ENCODE peak calls at places on chromosomes 12 and 14, in seven cellular contexts. B is GM12891, Y is H1, U is GM12878, C is GM12892, W is SK-N-SH, O is HepG2. G is an unnamed sample.

GRCh38 chr14:35046751-35047536 is 872 bp downstream of the FAM177A1 start:
- DNase-seq in B (no peak), C (peak), Y (no peak), O (peak), U (no peak), W (no peak), G (no peak)

GRCh38 chr14:99982449-99983250 is 82.6 kb upstream of the EVL start:
- DNase-seq in Y (peak), C (peak), O (peak), W (peak), U (peak), B (peak), G (peak)

GRCh38 chr12:10381912-10382628 is 7.8 kb downstream of the KLRK1 start:
- DNase-seq in W (no peak), B (no peak), Y (no peak), U (no peak), C (no peak), O (no peak), G (no peak)

GRCh38 chr12:116968986-116969385 is 58.2 kb downstream of the FBXW8 start:
- DNase-seq in B (no peak), Y (no peak), U (no peak), W (no peak), C (no peak), O (no peak), G (no peak)

GRCh38 chr14:74599201-74599809 is 12.7 kb downstream of the LTBP2 start:
- DNase-seq in W (no peak), C (no peak), O (no peak), Y (no peak), B (no peak), U (no peak), G (no peak)

GRCh38 chr12:4274396-4274959 is 916 bp downstream of the CCND2 start:
- DNase-seq in W (no peak), B (no peak), U (no peak), C (no peak), Y (no peak), O (no peak), G (peak)

GRCh38 chr12:124394462-124395128 is 99.7 kb downstream of the RFLNA start:
- DNase-seq in C (no peak), O (no peak), Y (no peak), B (no peak), U (no peak), W (no peak), G (no peak)

GRCh38 chr14:25988536-25988935 is 609.3 kb downstream of the NOVA1 start:
- DNase-seq in Y (no peak), U (no peak), O (no peak), B (no peak), C (no peak), W (no peak), G (no peak)

GRCh38 chr14:73591690-73592448 is at the start of gene ACOT4:
- DNase-seq in W (peak), B (peak), U (no peak), C (peak), O (no peak), Y (no peak), G (no peak)

GRCh38 chr14:28635387-28635786 is 131.2 kb upstream of the FOXG1 start:
- DNase-seq in W (no peak), B (no peak), C (no peak), Y (no peak), U (no peak), O (peak), G (peak)

GRCh38 chr12:58564721-58565120 is 355.6 kb downstream of the LRIG3 start:
- DNase-seq in B (no peak), U (no peak), C (no peak), W (no peak), O (no peak), Y (no peak), G (no peak)

GRCh38 chr14:85443001-85443400 is 86.9 kb upstream of the FLRT2 start:
- DNase-seq in O (no peak), Y (no peak), W (no peak), U (no peak), C (no peak), B (no peak), G (no peak)
- TF ChIP-seq TAF1 in O (no peak), Y (no peak), W (no peak), U (no peak), C (no peak), B (no peak), G (no peak)

GRCh38 chr12:131273291-131273845 is 319.7 kb downstream of the ADGRD1 start:
- DNase-seq in W (no peak), U (no peak), B (no peak), C (no peak), Y (no peak), O (no peak), G (no peak)
- TF ChIP-seq TAF1 in W (no peak), U (no peak), B (no peak), C (no peak), Y (no peak), O (no peak), G (no peak)

GRCh38 chr12:114684098-114684869 is at the start of gene TBX3:
- DNase-seq in W (peak), B (no peak), O (peak), C (no peak), Y (peak), U (no peak), G (peak)
- TF ChIP-seq TAF1 in W (peak), B (no peak), O (peak), C (no peak), Y (peak), U (no peak), G (peak)

DNA sequence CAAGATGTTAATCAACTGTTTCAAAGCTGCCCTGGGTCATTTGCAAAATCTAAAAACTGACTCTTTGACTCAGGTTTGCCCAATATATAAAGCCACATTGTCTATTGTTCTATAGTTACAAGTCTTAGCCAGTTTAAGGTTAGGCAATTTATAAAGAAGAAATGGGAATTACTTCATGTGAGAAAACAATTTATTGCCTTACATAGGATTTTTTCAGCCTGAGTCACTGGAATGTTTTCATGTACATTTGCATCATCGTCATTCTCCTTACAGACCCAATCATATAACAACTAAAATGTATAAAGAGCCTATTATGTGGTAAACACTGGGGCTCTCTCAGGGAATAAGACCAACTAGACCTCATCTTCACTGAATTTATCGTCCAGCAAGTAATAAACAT is 100.3 kb upstream of the PLEKHG7 start:
- DNase-seq in Y (no peak), W (no peak), C (no peak), O (no peak), U (no peak), B (no peak), G (no peak)
- TF ChIP-seq TAF1 in Y (no peak), W (no peak), C (no peak), O (no peak), U (no peak), B (no peak), G (no peak)

GRCh38 chr12:3200032-3200617 is 122.9 kb downstream of the TSPAN9 start:
- DNase-seq in C (no peak), W (peak), Y (peak), U (no peak), O (no peak), B (no peak), G (no peak)

GRCh38 chr12:3201741-3202500 is 124.7 kb downstream of the TSPAN9 start:
- DNase-seq in Y (no peak), W (no peak), B (no peak), O (no peak), U (no peak), C (no peak), G (no peak)

GRCh38 chr12:3200779-3201738 is 123.9 kb downstream of the TSPAN9 start:
- DNase-seq in B (no peak), C (no peak), O (no peak), Y (no peak), W (peak), U (no peak), G (no peak)

GRCh38 chr12:3197131-3197818 is 120.1 kb downstream of the TSPAN9 start:
- DNase-seq in U (no peak), C (no peak), O (peak), W (no peak), Y (no peak), B (no peak), G (no peak)

GRCh38 chr12:3199551-3200031 is 122.4 kb downstream of the TSPAN9 start:
- DNase-seq in C (no peak), W (peak), Y (no peak), U (no peak), O (no peak), B (no peak), G (no peak)
- TF ChIP-seq TAF1 in C (no peak), W (no peak), Y (no peak), U (no peak), O (no peak), B (no peak), G (no peak)

GRCh38 chr12:94792690-94793089 is 142.3 kb upstream of the TMCC3 start:
- DNase-seq in U (no peak), Y (no peak), C (no peak), W (no peak), B (no peak), O (no peak), G (no peak)

GRCh38 chr12:94798107-94798506 is 147.8 kb upstream of the TMCC3 start:
- DNase-seq in B (no peak), O (no peak), W (no peak), Y (no peak), C (no peak), U (no peak), G (no peak)

GRCh38 chr12:94795053-94795452 is 144.7 kb upstream of the TMCC3 start:
- DNase-seq in O (no peak), U (no peak), W (no peak), C (no peak), Y (no peak), B (no peak), G (no peak)

GRCh38 chr12:94793191-94793595 is 142.8 kb upstream of the TMCC3 start:
- DNase-seq in W (no peak), C (no peak), Y (no peak), U (no peak), B (no peak), O (no peak), G (no peak)

DNA sequence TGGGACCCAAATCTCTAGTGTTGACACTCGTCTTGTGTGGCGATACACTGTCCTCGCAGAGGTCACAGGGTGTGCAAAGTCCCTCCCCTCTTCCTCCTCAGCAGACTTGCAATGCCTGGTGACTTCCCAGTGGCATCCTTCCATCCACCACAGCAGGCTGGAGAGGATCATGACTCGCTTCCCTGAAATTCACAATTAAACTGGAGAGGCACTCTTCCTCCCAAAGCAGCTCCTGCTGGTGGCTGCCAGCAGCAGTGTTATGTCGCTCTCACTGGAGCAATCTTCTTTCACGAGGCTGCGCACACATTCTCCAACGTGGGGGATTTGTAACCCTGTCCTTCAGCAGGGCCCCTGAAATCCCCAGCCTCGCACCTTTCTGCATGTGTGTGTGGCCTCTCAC is 145.2 kb upstream of the TMCC3 start:
- DNase-seq in B (no peak), W (no peak), O (no peak), Y (no peak), U (no peak), C (no peak), G (no peak)
- TF ChIP-seq TAF1 in B (no peak), W (no peak), O (no peak), Y (no peak), U (no peak), C (no peak), G (no peak)

DNA sequence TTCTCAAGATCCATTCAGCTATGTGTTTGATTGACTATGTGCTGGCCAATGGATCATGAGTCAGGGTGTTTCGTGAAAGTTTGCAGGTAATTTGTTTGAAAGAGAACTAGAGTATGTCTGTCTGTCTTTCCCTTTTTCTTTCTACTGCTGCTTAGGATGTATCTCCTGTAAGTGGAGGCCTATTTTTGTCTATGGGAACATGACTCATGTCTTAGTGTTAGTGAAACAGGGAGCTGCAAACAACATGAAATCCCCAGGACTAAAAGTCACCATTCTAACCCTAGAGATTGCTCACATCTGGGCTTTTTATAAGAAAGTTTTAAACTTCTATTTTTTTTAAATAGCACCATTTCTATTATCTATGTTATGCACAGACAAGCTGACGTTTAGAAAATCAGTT is 333.0 kb downstream of the CCER1 start:
- DNase-seq in Y (no peak), B (no peak), W (no peak), O (no peak), U (no peak), C (no peak), G (no peak)
- TF ChIP-seq TAF1 in Y (no peak), B (no peak), W (no peak), O (no peak), U (no peak), C (no peak), G (no peak)

DNA sequence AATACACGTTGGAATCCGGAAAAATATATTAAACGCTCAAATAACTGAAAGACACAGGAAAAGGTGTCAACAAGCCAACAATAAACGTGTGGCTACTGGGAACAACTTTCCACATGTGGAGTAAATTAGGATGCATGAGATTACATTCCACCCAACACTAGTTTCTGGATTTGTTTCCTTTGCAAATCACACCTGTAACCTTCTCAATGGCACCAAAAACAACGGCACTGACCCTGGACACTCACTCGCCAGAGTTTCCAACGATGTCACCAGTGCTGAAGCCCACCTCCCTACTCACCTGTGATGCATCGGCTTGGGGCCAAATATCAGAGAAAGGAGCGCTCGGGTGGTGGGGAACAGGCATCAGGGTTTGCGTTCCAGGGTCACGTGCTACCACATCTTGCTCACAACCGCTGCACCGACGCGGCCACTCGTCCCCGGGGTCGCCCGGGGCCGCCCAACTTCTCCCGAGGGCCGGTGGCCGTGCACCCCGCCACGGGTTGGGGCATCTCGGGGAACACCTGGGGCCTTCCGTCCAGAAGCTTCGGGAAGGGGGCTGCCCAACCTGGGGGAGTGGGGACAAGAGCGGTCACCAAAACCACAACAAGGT is 625 bp downstream of the PRDM4 start:
- DNase-seq in B (no peak), C (no peak), Y (no peak), O (peak), W (peak), U (no peak), G (no peak)
- TF ChIP-seq TAF1 in B (no peak), C (no peak), Y (peak), O (no peak), W (no peak), U (no peak), G (no peak)

GRCh38 chr12:24561882-24562760 is 386.8 kb downstream of the BCAT1 start:
- DNase-seq in B (peak), C (peak), O (no peak), W (peak), Y (no peak), U (no peak), G (no peak)
- TF ChIP-seq TAF1 in B (no peak), C (no peak), O (no peak), W (no peak), Y (no peak), U (no peak), G (no peak)

GRCh38 chr14:69713127-69713800 is 53.7 kb upstream of the SRSF5 start:
- DNase-seq in Y (no peak), C (no peak), B (no peak), U (no peak), O (no peak), W (no peak), G (no peak)

GRCh38 chr14:69712637-69713088 is 54.3 kb upstream of the SRSF5 start:
- DNase-seq in W (no peak), B (no peak), C (no peak), Y (no peak), O (no peak), U (no peak), G (no peak)

GRCh38 chr14:69712217-69712565 is 54.8 kb upstream of the SRSF5 start:
- DNase-seq in O (no peak), W (no peak), U (no peak), Y (no peak), B (no peak), C (no peak), G (no peak)

GRCh38 chr14:69715725-69716482 is 51.0 kb upstream of the SRSF5 start:
- DNase-seq in Y (no peak), W (peak), B (no peak), O (no peak), U (no peak), C (no peak), G (no peak)

DNA sequence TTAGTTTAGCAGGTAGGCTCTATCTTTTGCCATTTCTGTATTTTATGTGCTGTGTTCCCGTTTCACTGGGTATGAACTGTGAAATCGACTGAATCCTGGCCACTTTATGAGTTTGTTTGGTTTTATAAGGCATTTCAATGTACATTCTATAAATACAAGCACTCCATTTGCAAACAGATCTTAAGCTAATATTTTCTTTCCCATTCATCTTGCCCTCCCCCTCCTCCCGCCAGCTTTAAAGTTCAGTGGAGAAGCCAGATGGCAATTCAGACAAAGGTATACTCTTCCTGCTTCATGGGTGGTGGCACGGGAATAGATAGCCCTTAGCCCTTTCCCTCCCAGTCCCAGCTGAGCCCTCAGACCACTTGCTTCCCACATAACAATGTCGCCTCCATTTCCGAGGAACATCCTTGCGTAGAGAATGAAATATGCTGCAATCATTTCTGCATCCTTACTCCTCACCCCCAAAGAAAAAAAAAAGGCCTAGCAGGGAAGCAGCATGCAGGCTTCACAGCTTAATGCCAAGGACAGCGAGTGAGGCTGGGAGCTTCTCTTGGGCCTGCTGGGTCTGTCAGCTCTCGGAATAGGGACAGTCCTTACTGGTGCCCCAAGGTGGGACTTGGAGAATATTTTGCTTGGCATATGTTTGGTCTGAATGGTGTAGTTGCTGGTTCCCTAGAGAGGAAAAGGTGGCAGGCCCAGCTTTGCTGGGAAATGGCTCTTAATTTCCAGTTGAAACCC is 52.8 kb upstream of the SRSF5 start:
- DNase-seq in C (no peak), B (no peak), Y (no peak), U (no peak), W (no peak), O (peak), G (no peak)
- TF ChIP-seq TAF1 in C (no peak), B (no peak), Y (no peak), U (no peak), W (no peak), O (no peak), G (no peak)

G was measured in K562.